ENCODE peak calls at places on chromosomes 12 and 14, in six cellular contexts. One of them, this sample, is unnamed.

GRCh38 chr12:121003650-121004049 is 12.6 kb downstream of the C12orf43 start:
- DNase-seq in esophagus muscularis mucosa: no peak
- DNase-seq in GM20000: no peak
- DNase-seq in uterus: no peak
- DNase-seq in fibroblast of the aortic adventitia: no peak
- DNase-seq in HFF-Myc: no peak
- DNase-seq in this sample: no peak

GRCh38 chr12:60830381-60830780 is 1234.6 kb downstream of the SLC16A7 start:
- DNase-seq in fibroblast of the aortic adventitia: no peak
- DNase-seq in GM20000: no peak
- DNase-seq in esophagus muscularis mucosa: no peak
- DNase-seq in HFF-Myc: no peak
- DNase-seq in uterus: no peak
- DNase-seq in this sample: no peak

GRCh38 chr14:101120636-101121398 is 217.3 kb upstream of the RTL1 start:
- DNase-seq in uterus: peak
- DNase-seq in esophagus muscularis mucosa: peak
- DNase-seq in GM20000: no peak
- DNase-seq in HFF-Myc: no peak
- DNase-seq in fibroblast of the aortic adventitia: no peak
- DNase-seq in this sample: peak

GRCh38 chr14:33903369-33903768 is 47.5 kb downstream of the EGLN3 start:
- DNase-seq in GM20000: no peak
- DNase-seq in HFF-Myc: no peak
- DNase-seq in uterus: no peak
- DNase-seq in fibroblast of the aortic adventitia: no peak
- DNase-seq in esophagus muscularis mucosa: no peak
- DNase-seq in this sample: no peak

GRCh38 chr12:124646385-124647230 is 79.2 kb upstream of the NCOR2 start:
- DNase-seq in uterus: no peak
- DNase-seq in HFF-Myc: no peak
- DNase-seq in GM20000: no peak
- DNase-seq in fibroblast of the aortic adventitia: no peak
- DNase-seq in esophagus muscularis mucosa: no peak
- DNase-seq in this sample: no peak

GRCh38 chr12:115232455-115233156 is 548.6 kb upstream of the TBX3 start:
- DNase-seq in fibroblast of the aortic adventitia: peak
- DNase-seq in GM20000: no peak
- DNase-seq in uterus: no peak
- DNase-seq in HFF-Myc: no peak
- DNase-seq in esophagus muscularis mucosa: no peak
- DNase-seq in this sample: no peak

GRCh38 chr14:88831285-88831684 is 6.8 kb downstream of the TTC8 start:
- DNase-seq in GM20000: no peak
- DNase-seq in HFF-Myc: no peak
- DNase-seq in uterus: no peak
- DNase-seq in fibroblast of the aortic adventitia: peak
- DNase-seq in esophagus muscularis mucosa: no peak
- DNase-seq in this sample: no peak

GRCh38 chr12:65524666-65525065 is 246.2 kb downstream of the MSRB3 start:
- DNase-seq in esophagus muscularis mucosa: no peak
- DNase-seq in GM20000: no peak
- DNase-seq in uterus: no peak
- DNase-seq in HFF-Myc: peak
- DNase-seq in fibroblast of the aortic adventitia: peak
- DNase-seq in this sample: no peak

GRCh38 chr14:62213516-62213915 is 451.3 kb downstream of the SNAPC1 start:
- DNase-seq in GM20000: no peak
- DNase-seq in uterus: no peak
- DNase-seq in HFF-Myc: no peak
- DNase-seq in esophagus muscularis mucosa: no peak
- DNase-seq in fibroblast of the aortic adventitia: peak
- DNase-seq in this sample: no peak

GRCh38 chr12:113569841-113570240 is 98.2 kb upstream of the LHX5 start:
- DNase-seq in GM20000: no peak
- DNase-seq in HFF-Myc: no peak
- DNase-seq in esophagus muscularis mucosa: no peak
- DNase-seq in fibroblast of the aortic adventitia: no peak
- DNase-seq in uterus: no peak
- DNase-seq in this sample: no peak

GRCh38 chr14:97266653-97267052 is 469.5 kb downstream of the VRK1 start:
- DNase-seq in HFF-Myc: no peak
- DNase-seq in uterus: no peak
- DNase-seq in esophagus muscularis mucosa: peak
- DNase-seq in GM20000: no peak
- DNase-seq in fibroblast of the aortic adventitia: no peak
- DNase-seq in this sample: no peak

GRCh38 chr12:10031318-10031717 is 836 bp downstream of the CLEC9A start:
- DNase-seq in esophagus muscularis mucosa: no peak
- DNase-seq in uterus: no peak
- DNase-seq in HFF-Myc: no peak
- DNase-seq in fibroblast of the aortic adventitia: no peak
- DNase-seq in GM20000: no peak
- DNase-seq in this sample: no peak

GRCh38 chr12:73935817-73936216 is 601.8 kb upstream of the ATXN7L3B start:
- DNase-seq in GM20000: no peak
- DNase-seq in uterus: no peak
- DNase-seq in fibroblast of the aortic adventitia: no peak
- DNase-seq in esophagus muscularis mucosa: no peak
- DNase-seq in HFF-Myc: no peak
- DNase-seq in this sample: no peak

GRCh38 chr14:94867931-94868597 is 98.2 kb upstream of the GSC start:
- DNase-seq in fibroblast of the aortic adventitia: no peak
- DNase-seq in uterus: no peak
- DNase-seq in esophagus muscularis mucosa: no peak
- DNase-seq in GM20000: no peak
- DNase-seq in HFF-Myc: no peak
- DNase-seq in this sample: no peak

GRCh38 chr12:64059685-64060084 is 162.4 kb downstream of the KICS2 start:
- DNase-seq in fibroblast of the aortic adventitia: no peak
- DNase-seq in uterus: no peak
- DNase-seq in GM20000: no peak
- DNase-seq in HFF-Myc: no peak
- DNase-seq in esophagus muscularis mucosa: no peak
- DNase-seq in this sample: no peak

GRCh38 chr12:111767362-111768158 is 827 bp downstream of the ALDH2 start:
- DNase-seq in GM20000: no peak
- DNase-seq in HFF-Myc: no peak
- DNase-seq in uterus: no peak
- DNase-seq in fibroblast of the aortic adventitia: peak
- DNase-seq in esophagus muscularis mucosa: no peak
- DNase-seq in this sample: no peak

GRCh38 chr12:84842406-84843013 is 70.1 kb downstream of the SLC6A15 start:
- DNase-seq in esophagus muscularis mucosa: no peak
- DNase-seq in fibroblast of the aortic adventitia: peak
- DNase-seq in uterus: no peak
- DNase-seq in GM20000: peak
- DNase-seq in HFF-Myc: peak
- DNase-seq in this sample: no peak

GRCh38 chr12:107990325-107990724 is 138.8 kb upstream of the WSCD2 start:
- DNase-seq in esophagus muscularis mucosa: peak
- DNase-seq in GM20000: peak
- DNase-seq in uterus: peak
- DNase-seq in fibroblast of the aortic adventitia: no peak
- DNase-seq in HFF-Myc: no peak
- DNase-seq in this sample: no peak

GRCh38 chr12:53468286-53468685 is 16.4 kb downstream of the PCBP2 start:
- DNase-seq in uterus: no peak
- DNase-seq in HFF-Myc: no peak
- DNase-seq in GM20000: no peak
- DNase-seq in esophagus muscularis mucosa: no peak
- DNase-seq in fibroblast of the aortic adventitia: no peak
- DNase-seq in this sample: no peak

GRCh38 chr14:58131386-58131785 is 20.6 kb downstream of the ARMH4 start:
- DNase-seq in fibroblast of the aortic adventitia: peak
- DNase-seq in HFF-Myc: no peak
- DNase-seq in GM20000: no peak
- DNase-seq in uterus: no peak
- DNase-seq in esophagus muscularis mucosa: no peak
- DNase-seq in this sample: no peak

GRCh38 chr12:116389990-116390655 is 112.6 kb upstream of the MED13L start:
- DNase-seq in uterus: no peak
- DNase-seq in esophagus muscularis mucosa: no peak
- DNase-seq in GM20000: no peak
- DNase-seq in HFF-Myc: no peak
- DNase-seq in fibroblast of the aortic adventitia: peak
- DNase-seq in this sample: no peak

GRCh38 chr14:65193891-65194290 is 91.6 kb upstream of the MAX start:
- DNase-seq in GM20000: no peak
- DNase-seq in esophagus muscularis mucosa: no peak
- DNase-seq in fibroblast of the aortic adventitia: no peak
- DNase-seq in HFF-Myc: no peak
- DNase-seq in uterus: no peak
- DNase-seq in this sample: no peak

GRCh38 chr14:23864252-23864651 is 89.3 kb upstream of the DHRS4 start:
- DNase-seq in fibroblast of the aortic adventitia: no peak
- DNase-seq in GM20000: no peak
- DNase-seq in uterus: no peak
- DNase-seq in esophagus muscularis mucosa: no peak
- DNase-seq in HFF-Myc: peak
- DNase-seq in this sample: no peak

GRCh38 chr12:56775638-56776037 is 12.5 kb downstream of the HSD17B6 start:
- DNase-seq in uterus: no peak
- DNase-seq in esophagus muscularis mucosa: no peak
- DNase-seq in GM20000: peak
- DNase-seq in fibroblast of the aortic adventitia: no peak
- DNase-seq in HFF-Myc: no peak
- DNase-seq in this sample: no peak

GRCh38 chr14:91317381-91318313 is 73.1 kb upstream of the GPR68 start:
- DNase-seq in uterus: peak
- DNase-seq in esophagus muscularis mucosa: no peak
- DNase-seq in HFF-Myc: no peak
- DNase-seq in GM20000: no peak
- DNase-seq in fibroblast of the aortic adventitia: peak
- DNase-seq in this sample: no peak

GRCh38 chr14:24956104-24956503 is 93.8 kb downstream of the STXBP6 start:
- DNase-seq in GM20000: no peak
- DNase-seq in uterus: no peak
- DNase-seq in fibroblast of the aortic adventitia: no peak
- DNase-seq in esophagus muscularis mucosa: no peak
- DNase-seq in HFF-Myc: no peak
- DNase-seq in this sample: no peak

GRCh38 chr14:24954037-24954696 is 95.8 kb downstream of the STXBP6 start:
- DNase-seq in GM20000: no peak
- DNase-seq in HFF-Myc: no peak
- DNase-seq in fibroblast of the aortic adventitia: no peak
- DNase-seq in esophagus muscularis mucosa: no peak
- DNase-seq in uterus: no peak
- DNase-seq in this sample: no peak

GRCh38 chr14:24954697-24955037 is 95.3 kb downstream of the STXBP6 start:
- DNase-seq in HFF-Myc: no peak
- DNase-seq in esophagus muscularis mucosa: no peak
- DNase-seq in fibroblast of the aortic adventitia: no peak
- DNase-seq in GM20000: no peak
- DNase-seq in uterus: no peak
- DNase-seq in this sample: no peak

GRCh38 chr14:24948261-24948847 is 101.6 kb downstream of the STXBP6 start:
- DNase-seq in GM20000: no peak
- DNase-seq in uterus: no peak
- DNase-seq in esophagus muscularis mucosa: no peak
- DNase-seq in HFF-Myc: no peak
- DNase-seq in fibroblast of the aortic adventitia: no peak
- DNase-seq in this sample: no peak

GRCh38 chr14:24952851-24953666 is 96.9 kb downstream of the STXBP6 start:
- DNase-seq in esophagus muscularis mucosa: no peak
- DNase-seq in GM20000: no peak
- DNase-seq in fibroblast of the aortic adventitia: no peak
- DNase-seq in HFF-Myc: no peak
- DNase-seq in uterus: no peak
- DNase-seq in this sample: no peak
- TF ChIP-seq CTCF in esophagus muscularis mucosa: no peak
- TF ChIP-seq CTCF in GM20000: no peak
- TF ChIP-seq CTCF in fibroblast of the aortic adventitia: no peak
- TF ChIP-seq CTCF in HFF-Myc: peak
- TF ChIP-seq CTCF in uterus: no peak
- TF ChIP-seq CTCF in this sample: no peak

GRCh38 chr14:61187642-61187905 is 93.6 kb downstream of the TMEM30B start:
- DNase-seq in esophagus muscularis mucosa: peak
- DNase-seq in GM20000: no peak
- DNase-seq in uterus: no peak
- DNase-seq in HFF-Myc: no peak
- DNase-seq in fibroblast of the aortic adventitia: no peak
- DNase-seq in this sample: no peak

GRCh38 chr14:61186793-61187641 is 94.1 kb downstream of the TMEM30B start:
- DNase-seq in GM20000: no peak
- DNase-seq in uterus: peak
- DNase-seq in fibroblast of the aortic adventitia: no peak
- DNase-seq in esophagus muscularis mucosa: peak
- DNase-seq in HFF-Myc: no peak
- DNase-seq in this sample: no peak

GRCh38 chr14:61190341-61190740 is 90.8 kb downstream of the TMEM30B start:
- DNase-seq in esophagus muscularis mucosa: no peak
- DNase-seq in HFF-Myc: no peak
- DNase-seq in uterus: no peak
- DNase-seq in fibroblast of the aortic adventitia: no peak
- DNase-seq in GM20000: no peak
- DNase-seq in this sample: no peak

GRCh38 chr14:61188196-61188595 is 92.9 kb downstream of the TMEM30B start:
- DNase-seq in esophagus muscularis mucosa: peak
- DNase-seq in GM20000: no peak
- DNase-seq in fibroblast of the aortic adventitia: peak
- DNase-seq in HFF-Myc: no peak
- DNase-seq in uterus: peak
- DNase-seq in this sample: no peak

GRCh38 chr14:61188936-61189808 is 92.0 kb downstream of the TMEM30B start:
- DNase-seq in HFF-Myc: no peak
- DNase-seq in fibroblast of the aortic adventitia: peak
- DNase-seq in GM20000: peak
- DNase-seq in uterus: peak
- DNase-seq in esophagus muscularis mucosa: peak
- DNase-seq in this sample: no peak
- TF ChIP-seq CTCF in HFF-Myc: peak
- TF ChIP-seq CTCF in fibroblast of the aortic adventitia: peak
- TF ChIP-seq CTCF in GM20000: peak
- TF ChIP-seq CTCF in uterus: peak
- TF ChIP-seq CTCF in esophagus muscularis mucosa: peak
- TF ChIP-seq CTCF in this sample: no peak

GRCh38 chr12:4899361-4899760 is 10.3 kb upstream of the KCNA1 start:
- DNase-seq in uterus: no peak
- DNase-seq in esophagus muscularis mucosa: no peak
- DNase-seq in fibroblast of the aortic adventitia: peak
- DNase-seq in GM20000: peak
- DNase-seq in HFF-Myc: no peak
- DNase-seq in this sample: no peak
- TF ChIP-seq CTCF in uterus: no peak
- TF ChIP-seq CTCF in esophagus muscularis mucosa: no peak
- TF ChIP-seq CTCF in fibroblast of the aortic adventitia: peak
- TF ChIP-seq CTCF in GM20000: peak
- TF ChIP-seq CTCF in HFF-Myc: no peak
- TF ChIP-seq CTCF in this sample: no peak

DNA sequence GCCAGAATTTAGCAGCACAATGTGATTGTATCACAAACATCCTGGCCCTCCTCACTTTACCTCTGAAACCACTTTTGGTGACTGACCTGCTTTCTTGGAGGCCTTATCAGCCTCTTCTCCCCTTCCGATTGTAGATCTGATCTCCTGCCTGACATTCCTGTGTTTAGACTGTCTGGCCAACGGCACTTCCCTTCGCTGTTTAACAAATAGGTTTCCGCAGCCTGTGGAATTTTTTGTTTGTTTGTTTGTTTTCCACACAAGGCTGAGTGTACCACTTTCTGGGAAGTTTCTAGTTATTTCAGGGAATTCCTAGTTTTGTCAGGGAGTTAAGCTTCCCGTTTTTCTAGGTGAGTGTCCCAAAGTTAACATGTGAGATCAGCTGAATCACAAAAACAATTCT is 65.9 kb upstream of the CDKN3 start:
- DNase-seq in GM20000: no peak
- DNase-seq in fibroblast of the aortic adventitia: no peak
- DNase-seq in HFF-Myc: no peak
- DNase-seq in esophagus muscularis mucosa: no peak
- DNase-seq in uterus: no peak
- DNase-seq in this sample: no peak
- TF ChIP-seq CTCF in GM20000: no peak
- TF ChIP-seq CTCF in fibroblast of the aortic adventitia: no peak
- TF ChIP-seq CTCF in HFF-Myc: no peak
- TF ChIP-seq CTCF in esophagus muscularis mucosa: no peak
- TF ChIP-seq CTCF in uterus: no peak
- TF ChIP-seq CTCF in this sample: no peak